ENCODE peak calls at places on chromosome 1, in ten cellular contexts. T is left ventricle myocardium inferior, Y is adipocyte, S is NCI-H1092 treated with DMSO at 0.1 percent for 48 hours, H is NCI-H510A treated with DMSO at 0.1 percent for 48 hours, V is HuH-7, F is Panc1, P is mesendoderm, A is nucleus accumbens, Q is HTR-8/SVneo. C is an unnamed sample.

GRCh38 chr1:14441302-14441741 is 157.2 kb upstream of the KAZN start:
- DNase-seq in T (no peak), Y (peak; percentile 69), S (no peak), H (no peak), V (no peak), F (no peak), P (no peak), A (no peak), Q (peak; percentile 10), C (no peak)

GRCh38 chr1:236868625-236869467 is 73.8 kb downstream of the MTR start:
- DNase-seq in T (no peak), Y (peak; percentile 65), S (peak; percentile 13), H (peak; percentile 4), V (peak; percentile 38), F (peak; percentile 64), P (peak; percentile 77), A (no peak), Q (peak; percentile 52), C (no peak)

GRCh38 chr1:74579425-74579824 is 67.0 kb upstream of the LRRC53 start:
- DNase-seq in T (no peak), Y (no peak), S (no peak), H (no peak), V (no peak), F (no peak), P (no peak), A (no peak), Q (no peak), C (no peak)

GRCh38 chr1:109296782-109297181 is 10.0 kb downstream of the MYBPHL start:
- DNase-seq in T (no peak), Y (no peak), S (no peak), H (no peak), V (no peak), F (no peak), P (no peak), A (no peak), Q (no peak), C (no peak)

GRCh38 chr1:218656301-218657037 is 311.3 kb downstream of the TGFB2 start:
- DNase-seq in T (no peak), Y (peak; percentile 42), S (no peak), H (no peak), V (no peak), F (no peak), P (no peak), A (no peak), Q (no peak), C (no peak)

GRCh38 chr1:94095744-94096469 is 25.0 kb downstream of the ABCA4 start:
- DNase-seq in T (peak; percentile 63), Y (no peak), S (no peak), H (no peak), V (no peak), F (no peak), P (no peak), A (no peak), Q (no peak), C (no peak)

GRCh38 chr1:204398197-204399125 is 13.2 kb downstream of the PPP1R15B start:
- DNase-seq in T (no peak), Y (peak; percentile 88), S (peak; percentile 88), H (peak; percentile 93), V (peak; percentile 80), F (peak; percentile 61), P (peak; percentile 97), A (peak; percentile 25), Q (peak; percentile 92), C (peak; percentile 64)

GRCh38 chr1:180366386-180367068 is 135.8 kb downstream of the ACBD6 start:
- DNase-seq in T (no peak), Y (peak; percentile 6), S (no peak), H (no peak), V (no peak), F (no peak), P (no peak), A (no peak), Q (no peak), C (no peak)